ENCODE peak calls at places on chromosomes 12 and 14, in seven cellular contexts. Z is trophoblast cell, A is body of pancreas, J is OCI-LY7, Q is mammary epithelial cell, Y is sigmoid colon, V is endodermal cell. O is an unnamed sample.

GRCh38 chr12:124332900-124333299 is 38.0 kb downstream of the RFLNA start:
- DNase-seq in A (no peak), J (no peak), V (no peak), Z (no peak), Q (no peak), Y (no peak), O (no peak)

GRCh38 chr14:97100306-97100705 is 303.1 kb downstream of the VRK1 start:
- DNase-seq in A (no peak), Q (no peak), Z (no peak), V (no peak), Y (no peak), J (no peak), O (no peak)

GRCh38 chr14:38900887-38901286 is 202.1 kb downstream of the SEC23A start:
- DNase-seq in A (no peak), Z (no peak), Y (no peak), J (no peak), Q (no peak), V (no peak), O (no peak)

GRCh38 chr14:91872011-91872476 is 4.7 kb upstream of the TC2N start:
- DNase-seq in J (peak; percentile 13), Q (no peak), V (no peak), Y (no peak), Z (no peak), A (peak; percentile 88), O (no peak)

GRCh38 chr14:99554184-99554583 is 49.8 kb downstream of the CCDC85C start:
- DNase-seq in V (no peak), Q (no peak), A (peak; percentile 92), J (no peak), Y (no peak), Z (no peak), O (no peak)

GRCh38 chr12:31603546-31604009 is 12.6 kb upstream of the DENND5B start:
- DNase-seq in A (no peak), Z (no peak), V (no peak), J (peak; percentile 92), Q (no peak), Y (no peak), O (no peak)

GRCh38 chr14:53032838-53033390 is 82.1 kb upstream of the FERMT2 start:
- DNase-seq in Q (no peak), A (no peak), V (no peak), Z (no peak), J (no peak), Y (no peak), O (no peak)

GRCh38 chr12:122412851-122413433 is 9.5 kb downstream of the CLIP1 start:
- DNase-seq in Q (no peak), Z (no peak), V (no peak), Y (no peak), J (no peak), A (no peak), O (no peak)

GRCh38 chr12:118337194-118337838 is 35.4 kb downstream of the TAOK3 start:
- DNase-seq in A (no peak), J (no peak), Q (no peak), Z (no peak), V (no peak), Y (no peak), O (no peak)

GRCh38 chr12:124302807-124303578 is 8.1 kb downstream of the RFLNA start:
- DNase-seq in J (no peak), A (no peak), Q (no peak), V (peak; percentile 56), Y (no peak), Z (no peak), O (no peak)

GRCh38 chr14:39731912-39732311 is 299.7 kb upstream of the FBXO33 start:
- DNase-seq in Z (peak; percentile 30), J (peak; percentile 46), Q (no peak), A (no peak), V (peak; percentile 80), Y (no peak), O (no peak)

GRCh38 chr12:6966351-6966750 is 4.1 kb downstream of the PHB2 start:
- DNase-seq in Q (no peak), V (no peak), J (no peak), Z (no peak), Y (no peak), A (no peak), O (no peak)
- H3K36me3 ChIP-seq in Q (peaks cover 26% of the 10 kb centered on the region), V (peaks cover 52% of the 10 kb centered on the region), J (peaks cover 65% of the 10 kb centered on the region), Z (peaks cover 32% of the 10 kb centered on the region), Y (peaks cover 32% of the 10 kb centered on the region), A (no peaks in the 10 kb centered on the region), O (peaks cover 37% of the 10 kb centered on the region)

GRCh38 chr14:100711117-100711462 is 15.6 kb upstream of the DLK1 start:
- DNase-seq in A (peak; percentile 80), Y (no peak), J (no peak), Z (no peak), V (no peak), Q (no peak), O (no peak)
- H3K4me1 ChIP-seq in A (peaks cover 50% of the 10 kb centered on the region), Y (peaks cover 20% of the 10 kb centered on the region), J (peaks cover 24% of the 10 kb centered on the region), Z (peaks cover 18% of the 10 kb centered on the region), V (no peaks in the 10 kb centered on the region), Q (peaks cover 13% of the 10 kb centered on the region), O (no peaks in the 10 kb centered on the region)

GRCh38 chr14:28763914-28764848 is 2.4 kb upstream of the FOXG1 start:
- DNase-seq in J (no peak), V (peak; percentile 69), Q (no peak), Y (no peak), Z (no peak), A (no peak), O (no peak)

GRCh38 chr14:28767239-28767850 is 758 bp downstream of the FOXG1 start:
- DNase-seq in V (peak; percentile 60), Z (no peak), Y (no peak), J (no peak), Q (no peak), A (no peak), O (no peak)

GRCh38 chr14:28765907-28766504 is 581 bp upstream of the FOXG1 start:
- DNase-seq in Y (no peak), Q (no peak), V (peak; percentile 86), Z (no peak), A (no peak), J (no peak), O (no peak)

GRCh38 chr14:28766505-28767238 is at the start of gene FOXG1:
- DNase-seq in A (no peak), Z (no peak), Q (no peak), J (no peak), V (peak; percentile 89), Y (no peak), O (no peak)

GRCh38 chr14:28765169-28765906 is 1.2 kb upstream of the FOXG1 start:
- DNase-seq in Y (no peak), J (no peak), V (no peak), A (no peak), Q (no peak), Z (no peak), O (no peak)
- H3K4me3 ChIP-seq in Y (peak overlapping the region; percentile 38), J (no peak overlapping the region), V (peak overlapping the region; percentile 81), A (no peak overlapping the region), Q (no peak overlapping the region), Z (no peak overlapping the region), O (peak overlapping the region; percentile 70)

GRCh38 chr12:3667485-3667884 is 85.4 kb downstream of the CRACR2A start:
- DNase-seq in Q (no peak), Z (no peak), V (no peak), Y (no peak), A (no peak), J (no peak), O (no peak)

GRCh38 chr12:3670083-3670620 is 82.8 kb downstream of the CRACR2A start:
- DNase-seq in J (no peak), A (no peak), V (no peak), Q (peak; percentile 87), Z (no peak), Y (no peak), O (no peak)

GRCh38 chr12:3669594-3669993 is 83.3 kb downstream of the CRACR2A start:
- DNase-seq in A (no peak), Z (no peak), J (no peak), Q (no peak), V (no peak), Y (no peak), O (no peak)

GRCh38 chr12:3671330-3672112 is 81.4 kb downstream of the CRACR2A start:
- DNase-seq in J (no peak), V (no peak), Q (peak; percentile 40), A (no peak), Y (no peak), Z (peak; percentile 74), O (no peak)

DNA sequence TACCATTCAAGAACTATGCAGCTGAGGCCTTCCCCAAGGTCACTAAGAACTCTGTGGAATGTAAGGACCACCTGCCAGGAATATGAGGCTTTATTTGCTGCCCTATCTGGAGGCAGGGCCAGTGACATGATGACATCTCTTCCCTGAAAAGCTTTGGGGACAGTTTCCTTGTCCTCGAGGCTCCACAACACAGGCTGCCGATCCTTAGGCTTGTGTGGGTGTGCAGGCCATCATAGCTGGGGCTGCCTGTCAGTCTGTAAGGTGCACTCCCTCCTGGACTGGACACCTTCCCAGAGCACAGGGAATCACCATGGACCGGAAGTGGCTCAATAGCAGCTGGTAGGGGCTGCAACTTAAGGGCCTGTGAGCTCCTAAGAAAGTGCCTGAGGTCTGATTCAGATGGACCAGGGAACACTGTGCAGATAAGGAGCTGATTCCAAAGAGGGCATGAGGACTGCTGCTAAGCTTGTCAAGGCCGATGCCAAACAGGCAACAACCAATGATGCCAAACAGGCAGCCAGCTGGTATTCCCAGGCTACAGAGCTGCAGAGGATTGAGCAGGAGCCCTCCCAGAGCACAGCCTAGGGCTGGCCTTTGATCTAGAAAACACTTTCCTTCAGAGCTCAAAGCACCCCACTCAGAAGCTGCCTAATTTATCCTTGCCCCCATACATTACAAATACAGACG is 84.3 kb downstream of the CRACR2A start:
- DNase-seq in V (no peak), Q (no peak), J (no peak), Z (no peak), Y (no peak), A (no peak), O (no peak)
- H3K36me3 ChIP-seq in V (no peaks in the 10 kb centered on the region), Q (no peaks in the 10 kb centered on the region), J (peaks cover 81% of the 10 kb centered on the region), Z (no peaks in the 10 kb centered on the region), Y (no peaks in the 10 kb centered on the region), A (no peaks in the 10 kb centered on the region), O (no peaks in the 10 kb centered on the region)

GRCh38 chr12:50640321-50640939 is 123.5 kb upstream of the ATF1 start:
- DNase-seq in J (no peak), Q (no peak), Y (no peak), Z (no peak), A (no peak), V (no peak), O (no peak)
- H3K4me1 ChIP-seq in J (peaks cover 8% of the 10 kb centered on the region), Q (peaks cover 41% of the 10 kb centered on the region), Y (peaks cover 3% of the 10 kb centered on the region), Z (peaks cover 10% of the 10 kb centered on the region), A (peaks cover 26% of the 10 kb centered on the region), V (no peaks in the 10 kb centered on the region), O (no peaks in the 10 kb centered on the region)

O was measured in thoracic aorta.